ENCODE peak calls at places on chromosomes 5 and 9, in five cellular contexts. W, G, J, R and N are unnamed samples.

GRCh38 chr9:89278997-89279739 is 31.8 kb upstream of the CKS2 start:
- DNase-seq in W (peak; percentile 16), G (no peak), J (no peak), R (peak; percentile 51), N (peak; percentile 15)

GRCh38 chr9:35914307-35914807 is 5.1 kb downstream of the SPAAR start:
- DNase-seq in W (no peak), G (peak; percentile 55), J (peak; percentile 88), R (peak; percentile 86), N (no peak)

GRCh38 chr5:139985733-139986132 is 57.4 kb downstream of the NRG2 start:
- DNase-seq in W (no peak), G (no peak), J (no peak), R (peak; percentile 34), N (no peak)

GRCh38 chr9:110626109-110626829 is 42.3 kb upstream of the MUSK start:
- DNase-seq in W (no peak), G (no peak), J (no peak), R (no peak), N (no peak)

GRCh38 chr9:106916491-106917235 is 53.7 kb downstream of the ZNF462 start:
- DNase-seq in W (no peak), G (peak; percentile 76), J (peak; percentile 77), R (peak; percentile 42), N (no peak)

GRCh38 chr9:89941875-89942274 is 337.1 kb downstream of the GADD45G start:
- DNase-seq in W (no peak), G (no peak), J (no peak), R (no peak), N (no peak)

GRCh38 chr5:113053614-113054013 is 77.0 kb downstream of the DCP2 start:
- DNase-seq in W (no peak), G (peak; percentile 10), J (no peak), R (no peak), N (no peak)

GRCh38 chr5:176639981-176640380 is 7.3 kb upstream of the TSPAN17 start:
- DNase-seq in W (no peak), G (no peak), J (peak; percentile 58), R (no peak), N (no peak)

GRCh38 chr9:128022886-128023285 is 42.1 kb upstream of the EEIG1 start:
- DNase-seq in W (no peak), G (no peak), J (no peak), R (no peak), N (no peak)

GRCh38 chr9:119284118-119284517 is 85.1 kb downstream of the BRINP1 start:
- DNase-seq in W (no peak), G (no peak), J (no peak), R (peak; percentile 54), N (no peak)

GRCh38 chr5:80654054-80654390 is 430 bp upstream of the MSH3 start:
- DNase-seq in W (no peak), G (no peak), J (no peak), R (no peak), N (no peak)

GRCh38 chr9:81522721-81523551 is 166.4 kb downstream of the TLE1 start:
- DNase-seq in W (no peak), G (no peak), J (no peak), R (peak; percentile 35), N (no peak)

GRCh38 chr5:133048993-133049725 is 2.7 kb upstream of the HSPA4 start:
- DNase-seq in W (no peak), G (no peak), J (no peak), R (no peak), N (no peak)

GRCh38 chr9:85041737-85042136 is 372.2 kb downstream of the NTRK2 start:
- DNase-seq in W (no peak), G (no peak), J (no peak), R (no peak), N (no peak)

GRCh38 chr9:111925784-111926183 is 29.2 kb downstream of the UGCG start:
- DNase-seq in W (no peak), G (no peak), J (no peak), R (no peak), N (no peak)
- H3K27ac ChIP-seq in W (peak overlapping the region; percentile 52), G (peak overlapping the region; percentile 9), J (no peak overlapping the region), R (no peak overlapping the region), N (no peak overlapping the region)

GRCh38 chr5:95924720-95925119 is 36.9 kb downstream of the ELL2 start:
- DNase-seq in W (no peak), G (no peak), J (no peak), R (no peak), N (no peak)

GRCh38 chr5:95925939-95926338 is 35.7 kb downstream of the ELL2 start:
- DNase-seq in W (no peak), G (no peak), J (no peak), R (no peak), N (no peak)

GRCh38 chr5:95923918-95924559 is 37.6 kb downstream of the ELL2 start:
- DNase-seq in W (no peak), G (no peak), J (no peak), R (no peak), N (no peak)

GRCh38 chr5:95922798-95923197 is 38.9 kb downstream of the ELL2 start:
- DNase-seq in W (no peak), G (no peak), J (no peak), R (no peak), N (no peak)

DNA sequence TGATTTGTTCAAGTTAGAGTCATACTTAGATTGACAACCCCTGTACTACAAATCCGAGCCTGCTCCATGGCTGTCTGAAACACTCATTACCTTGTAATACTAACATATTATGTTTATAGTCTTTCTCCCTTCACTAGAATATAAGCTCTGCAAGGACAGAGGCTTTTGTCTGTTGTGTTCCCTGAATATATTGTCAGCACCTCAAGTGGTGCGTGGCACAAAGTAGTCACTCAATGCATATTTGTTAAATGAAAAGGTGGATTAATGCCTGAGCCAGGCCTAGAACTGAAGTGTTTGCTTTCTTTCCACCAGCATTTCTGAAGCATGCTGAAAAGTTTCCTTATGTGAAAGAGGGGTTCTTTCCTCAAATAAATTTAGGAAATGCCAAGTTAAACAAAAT is 36.3 kb downstream of the ELL2 start:
- DNase-seq in W (no peak), G (no peak), J (no peak), R (no peak), N (no peak)
- H3K27ac ChIP-seq in W (no peak overlapping the region), G (no peak overlapping the region), J (no peak overlapping the region), R (no peak overlapping the region), N (peak overlapping the region; percentile 70)

DNA sequence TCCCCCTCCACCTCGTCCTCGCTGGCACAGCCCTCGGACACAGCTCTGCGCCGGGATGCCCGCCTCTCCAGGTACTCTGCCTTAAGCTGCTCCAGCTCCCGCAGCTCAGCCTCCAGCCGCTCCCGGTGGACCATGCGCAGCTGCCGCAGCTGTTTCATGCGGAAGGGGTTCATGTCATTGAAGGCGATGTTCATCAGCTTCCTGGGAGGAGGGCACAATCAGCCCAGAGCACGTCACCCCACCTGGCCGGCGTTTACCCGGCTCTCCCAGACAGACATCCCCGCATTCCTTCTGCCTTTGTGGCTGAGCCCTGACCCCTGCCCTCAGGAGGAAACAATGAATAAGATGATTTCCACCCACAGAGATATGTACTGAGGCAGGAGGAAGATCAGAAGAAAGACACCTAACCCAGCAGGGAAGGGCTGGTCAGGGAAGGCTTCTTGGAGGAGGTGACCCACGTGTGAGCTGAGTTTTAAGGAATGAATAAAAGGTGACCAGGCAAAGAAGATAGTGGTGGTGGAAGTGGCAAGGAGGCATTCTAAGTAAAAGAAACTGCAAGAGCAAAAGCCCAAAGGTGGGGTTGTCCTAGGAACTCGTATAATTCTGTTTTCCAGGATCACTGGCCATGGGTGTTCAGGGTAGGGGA is 7.1 kb upstream of the CORO2A start:
- DNase-seq in W (no peak), G (no peak), J (no peak), R (no peak), N (no peak)
- H3K27ac ChIP-seq in W (no peak overlapping the region), G (no peak overlapping the region), J (no peak overlapping the region), R (no peak overlapping the region), N (no peak overlapping the region)

GRCh38 chr5:107954254-107954653 is 283.5 kb upstream of the EFNA5 start:
- DNase-seq in W (no peak), G (no peak), J (no peak), R (no peak), N (no peak)

GRCh38 chr5:107959573-107960279 is 289.0 kb upstream of the EFNA5 start:
- DNase-seq in W (no peak), G (no peak), J (no peak), R (no peak), N (no peak)

GRCh38 chr5:107955321-107955720 is 284.6 kb upstream of the EFNA5 start:
- DNase-seq in W (no peak), G (no peak), J (no peak), R (no peak), N (no peak)

GRCh38 chr5:107958861-107959260 is 288.1 kb upstream of the EFNA5 start:
- DNase-seq in W (no peak), G (no peak), J (no peak), R (no peak), N (no peak)

GRCh38 chr5:107957023-107957422 is 286.3 kb upstream of the EFNA5 start:
- DNase-seq in W (no peak), G (no peak), J (no peak), R (no peak), N (no peak)
- H3K27ac ChIP-seq in W (no peak overlapping the region), G (no peak overlapping the region), J (no peak overlapping the region), R (no peak overlapping the region), N (no peak overlapping the region)

GRCh38 chr5:57895766-57896165 is 413.2 kb upstream of the ACTBL2 start:
- DNase-seq in W (no peak), G (no peak), J (no peak), R (no peak), N (no peak)

GRCh38 chr5:57896596-57896995 is 414.0 kb upstream of the ACTBL2 start:
- DNase-seq in W (no peak), G (no peak), J (no peak), R (no peak), N (no peak)

GRCh38 chr5:57889558-57889957 is 406.9 kb upstream of the ACTBL2 start:
- DNase-seq in W (no peak), G (peak; percentile 85), J (peak; percentile 71), R (peak; percentile 20), N (no peak)

GRCh38 chr5:57887851-57888621 is 405.4 kb upstream of the ACTBL2 start:
- DNase-seq in W (no peak), G (peak; percentile 58), J (peak; percentile 52), R (peak; percentile 77), N (no peak)

DNA sequence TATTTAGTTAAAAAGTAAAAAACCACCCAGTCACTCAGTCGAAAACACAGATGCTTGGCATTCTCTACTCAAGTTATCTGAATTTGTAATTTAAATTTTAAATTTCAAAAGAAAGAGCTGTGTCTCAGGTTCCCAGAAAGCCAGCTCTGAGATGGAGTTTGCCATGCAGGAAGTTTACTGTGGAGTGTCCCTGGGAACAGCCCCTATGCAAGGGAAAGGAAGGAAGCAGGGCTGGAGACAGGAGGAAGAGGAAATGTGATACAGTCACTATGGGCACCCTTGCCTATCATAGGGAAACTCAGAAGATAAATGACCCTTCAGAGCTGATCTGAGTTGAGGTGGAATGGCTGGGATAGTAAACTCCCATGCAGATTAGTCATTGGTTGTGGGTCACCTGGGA is 408.8 kb upstream of the ACTBL2 start:
- DNase-seq in W (no peak), G (no peak), J (no peak), R (no peak), N (no peak)
- H3K27ac ChIP-seq in W (no peak overlapping the region), G (no peak overlapping the region), J (no peak overlapping the region), R (no peak overlapping the region), N (no peak overlapping the region)

GRCh38 chr9:137604345-137605145 is 941 bp upstream of the ARRDC1 start:
- DNase-seq in W (no peak), G (no peak), J (no peak), R (peak; percentile 39), N (no peak)
- H3K27ac ChIP-seq in W (peak overlapping the region; percentile 66), G (no peak overlapping the region), J (peak overlapping the region; percentile 71), R (no peak overlapping the region), N (no peak overlapping the region)